ENCODE peak calls at places on chromosome 4, in eight cellular contexts. U is stomach, K is upper lobe of right lung, J is colonic mucosa, R is endothelial cell of umbilical vein, F is nephron progenitor cell, G is BE2C, Z is lower lobe of right lung. Y is an unnamed sample.
A peak's percentile ranks its signal among the peaks of the same experiment; 100 is the strongest.

GRCh38 chr4:158129649-158130048 is 43.2 kb downstream of the GASK1B start:
- DNase-seq in G (no peak), K (no peak), J (no peak), F (no peak), U (no peak), R (no peak), Z (no peak), Y (no peak)

GRCh38 chr4:19838858-19839257 is 412.8 kb upstream of the SLIT2 start:
- DNase-seq in R (no peak), U (no peak), F (no peak), J (no peak), K (no peak), G (no peak), Z (no peak), Y (no peak)

GRCh38 chr4:2637956-2638552 is 101.6 kb downstream of the FAM193A start:
- DNase-seq in Z (peak; percentile 42), J (no peak), U (peak; percentile 61), F (no peak), K (peak; percentile 34), G (no peak), R (no peak), Y (no peak)

GRCh38 chr4:105147226-105148151 is 813 bp downstream of the TET2 start:
- DNase-seq in Z (peak; percentile 47), J (peak; percentile 55), U (peak; percentile 32), R (peak; percentile 74), F (peak; percentile 52), K (no peak), G (peak; percentile 45), Y (peak; percentile 1)

GRCh38 chr4:141196227-141196928 is 24.3 kb upstream of the ZNF330 start:
- DNase-seq in J (no peak), F (no peak), R (no peak), G (no peak), Z (no peak), K (no peak), U (no peak), Y (no peak)

GRCh38 chr4:2792711-2793577 is at the start of gene SH3BP2:
- DNase-seq in G (peak; percentile 85), K (peak; percentile 93), F (peak; percentile 90), J (peak; percentile 90), R (peak; percentile 69), U (peak; percentile 86), Z (peak; percentile 90), Y (peak; percentile 53)

GRCh38 chr4:1094336-1094690 is 19.1 kb downstream of the RNF212 start:
- DNase-seq in J (no peak), K (peak; percentile 32), Z (no peak), R (no peak), F (no peak), U (no peak), G (no peak), Y (no peak)

GRCh38 chr4:183903021-183903760 is 1.9 kb upstream of the STOX2 start:
- DNase-seq in K (no peak), Z (no peak), J (no peak), R (no peak), G (no peak), F (no peak), U (no peak), Y (no peak)

GRCh38 chr4:125390126-125390525 is 75.4 kb downstream of the FAT4 start:
- DNase-seq in U (no peak), K (no peak), G (no peak), J (no peak), F (no peak), Z (no peak), R (peak; percentile 86), Y (no peak)

GRCh38 chr4:120139392-120139791 is 72.7 kb upstream of the MAD2L1 start:
- DNase-seq in F (no peak), Z (no peak), R (no peak), G (no peak), J (no peak), K (no peak), U (no peak), Y (no peak)

GRCh38 chr4:74539043-74539790 is 94.3 kb downstream of the AREG start:
- DNase-seq in R (peak; percentile 53), K (no peak), U (no peak), G (no peak), F (no peak), Z (no peak), J (no peak), Y (no peak)

GRCh38 chr4:121072080-121072835 is at the start of gene NDNF:
- DNase-seq in F (peak; percentile 77), R (peak; percentile 12), U (no peak), K (peak; percentile 87), G (peak; percentile 49), J (peak; percentile 85), Z (peak; percentile 80), Y (peak; percentile 19)

GRCh38 chr4:83618431-83618830 is 82.5 kb downstream of the GPAT3 start:
- DNase-seq in F (no peak), J (peak; percentile 65), R (peak; percentile 45), K (no peak), U (peak; percentile 65), G (no peak), Z (no peak), Y (peak; percentile 59)

GRCh38 chr4:6394671-6395081 is 77.7 kb downstream of the PPP2R2C start:
- DNase-seq in U (no peak), K (no peak), J (no peak), Z (no peak), F (no peak), G (no peak), R (no peak), Y (no peak)
- TF ChIP-seq CTCF in U (no peak), K (no peak), J (no peak), Z (no peak), F (no peak), G (no peak), R (no peak), Y (no peak)

GRCh38 chr4:79184461-79184860 is 141.4 kb downstream of the NAA11 start:
- DNase-seq in J (no peak), U (no peak), G (no peak), R (no peak), K (no peak), Z (no peak), F (no peak), Y (no peak)

GRCh38 chr4:79178770-79179169 is 147.1 kb downstream of the NAA11 start:
- DNase-seq in R (no peak), Z (no peak), J (peak; percentile 38), U (no peak), K (no peak), G (no peak), F (no peak), Y (no peak)

GRCh38 chr4:79177388-79177787 is 148.5 kb downstream of the NAA11 start:
- DNase-seq in F (no peak), Z (no peak), R (no peak), J (no peak), U (no peak), G (no peak), K (no peak), Y (no peak)

GRCh38 chr4:79182209-79182608 is 143.7 kb downstream of the NAA11 start:
- DNase-seq in K (no peak), G (no peak), U (no peak), R (no peak), J (no peak), Z (no peak), F (no peak), Y (no peak)

GRCh38 chr4:79181190-79181589 is 144.7 kb downstream of the NAA11 start:
- DNase-seq in F (peak; percentile 2), K (no peak), U (no peak), R (no peak), J (no peak), G (no peak), Z (no peak), Y (no peak)
- TF ChIP-seq CTCF in F (no peak), K (no peak), U (no peak), R (no peak), J (no peak), G (no peak), Z (no peak), Y (no peak)

DNA sequence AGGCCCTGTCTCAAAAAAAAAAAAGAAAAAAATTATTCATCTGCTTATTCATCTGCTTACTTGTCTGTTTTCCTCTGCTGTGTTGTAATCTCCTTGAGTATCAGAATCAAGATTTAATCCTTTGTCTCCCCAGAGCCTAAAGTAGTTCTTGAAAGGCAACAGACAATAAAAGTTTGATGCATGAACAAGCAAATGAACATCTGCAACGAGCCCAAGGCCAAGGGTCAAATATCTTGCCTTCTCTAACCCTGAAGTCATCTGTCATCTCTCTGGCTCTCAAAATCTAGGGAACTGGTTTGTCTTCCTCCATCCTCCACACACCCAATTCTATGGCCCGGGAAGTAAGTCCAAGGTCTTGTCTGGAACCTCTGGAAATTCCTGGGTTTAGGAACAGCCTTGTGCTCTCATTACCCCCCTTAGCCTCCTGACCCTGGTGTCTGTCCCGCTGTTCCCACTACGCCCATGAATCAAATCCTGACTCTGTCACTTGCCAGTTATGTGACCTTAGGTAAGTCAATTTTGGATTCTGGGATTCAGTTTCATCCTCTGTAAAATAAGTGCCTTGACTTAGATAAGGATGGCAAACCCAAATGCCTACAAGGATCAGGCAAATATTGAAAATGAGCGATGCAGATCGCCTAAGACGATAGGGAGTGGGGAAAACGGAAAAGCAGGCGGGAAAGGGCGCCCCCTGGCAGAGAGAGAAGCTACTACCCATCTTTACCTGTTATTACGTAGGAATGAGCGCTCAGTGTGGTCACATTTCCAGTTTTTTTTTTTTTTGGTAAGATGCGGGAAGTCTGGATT is 102.7 kb upstream of the DHX15 start:
- DNase-seq in F (peak; percentile 55), U (peak; percentile 66), G (peak; percentile 21), R (peak; percentile 11), Z (peak; percentile 53), K (peak; percentile 69), J (peak; percentile 54), Y (no peak)
- TF ChIP-seq CTCF in F (peak; percentile 60), U (peak; percentile 69), G (peak; percentile 66), R (peak; percentile 50), Z (peak; percentile 55), K (peak; percentile 54), J (peak; percentile 56), Y (no peak)

GRCh38 chr4:136805582-136805981 is 726.7 kb downstream of the PCDH18 start:
- DNase-seq in U (no peak), Z (no peak), G (no peak), K (no peak), R (no peak), J (no peak), F (no peak), Y (no peak)

DNA sequence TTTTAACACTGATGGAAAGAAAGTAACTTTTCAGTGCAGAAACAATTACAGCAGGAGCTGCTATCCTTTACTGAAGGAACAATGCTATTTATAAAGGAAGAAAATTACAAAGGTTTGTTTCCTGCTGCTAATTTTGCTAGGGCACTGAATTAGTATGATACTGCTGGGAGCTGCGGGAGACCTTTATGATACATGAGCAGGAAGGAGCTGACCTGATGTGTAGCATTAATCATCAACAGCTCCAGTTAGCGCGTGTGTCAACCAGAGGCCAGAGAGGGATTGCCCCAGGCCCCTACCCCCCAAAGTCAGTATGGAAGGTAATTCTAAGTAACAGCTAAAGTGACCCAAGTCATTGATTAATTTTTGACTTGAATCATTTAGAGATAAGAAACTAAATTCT is 728.9 kb downstream of the PCDH18 start:
- DNase-seq in R (peak; percentile 14), J (no peak), G (no peak), Z (no peak), K (no peak), U (no peak), F (no peak), Y (peak; percentile 5)
- TF ChIP-seq CTCF in R (no peak), J (no peak), G (no peak), Z (no peak), K (no peak), U (no peak), F (no peak), Y (no peak)

Y was measured in Calu3.